ENCODE peak calls at places on chromosomes 1 and 21, in four cellular contexts. F is mesothelial cell of epicardium, B is head of caudate nucleus, Z is fibroblast of lung. D is an unnamed sample.

GRCh38 chr1:199447906-199448305 is 579.6 kb upstream of the NR5A2 start:
- DNase-seq in F (no peak), Z (no peak), B (no peak), D (no peak)

GRCh38 chr21:35649186-35649585 is 411.1 kb downstream of the SETD4 start:
- DNase-seq in B (no peak), Z (peak), F (no peak), D (no peak)

GRCh38 chr1:39946216-39946615 is 8.7 kb upstream of the MFSD2A start:
- DNase-seq in Z (no peak), B (no peak), F (no peak), D (no peak)

GRCh38 chr1:42931108-42931539 is 27.5 kb downstream of the SLC2A1 start:
- DNase-seq in B (no peak), F (no peak), Z (peak), D (no peak)

GRCh38 chr1:23928789-23929188 is 15.6 kb upstream of the CNR2 start:
- DNase-seq in Z (no peak), B (no peak), F (no peak), D (no peak)

GRCh38 chr1:183363967-183364366 is 54.2 kb downstream of the NMNAT2 start:
- DNase-seq in F (no peak), B (no peak), Z (no peak), D (no peak)

GRCh38 chr21:29233611-29234540 is 64.8 kb upstream of the BACH1 start:
- DNase-seq in F (no peak), B (no peak), Z (no peak), D (no peak)

GRCh38 chr1:90579212-90579802 is 137.8 kb downstream of the BARHL2 start:
- DNase-seq in B (no peak), Z (peak), F (no peak), D (peak)

GRCh38 chr1:33966346-33967141 is 102.7 kb downstream of the HMGB4 start:
- DNase-seq in B (no peak), F (no peak), Z (peak), D (no peak)

D was measured in NCI-H460.